ENCODE peak calls at places on chromosomes 13 and 19, in six cellular contexts. Q, U, Y, F, B and W are unnamed samples.

GRCh38 chr19:46499692-46500091 is 4.0 kb upstream of the PNMA8B start:
- DNase-seq in Y (no peak), B (no peak), U (no peak), F (no peak), Q (no peak), W (no peak)

GRCh38 chr19:34365463-34366401 is 736 bp downstream of the GPI start:
- DNase-seq in F (no peak), U (peak; percentile 74), B (peak; percentile 75), Q (peak; percentile 55), Y (peak; percentile 39), W (no peak)

GRCh38 chr19:17658666-17659065 is 29.5 kb downstream of the UNC13A start:
- DNase-seq in B (no peak), F (no peak), Q (no peak), U (no peak), Y (peak; percentile 31), W (no peak)

GRCh38 chr19:28345811-28346210 is 867.1 kb downstream of the UQCRFS1 start:
- DNase-seq in Q (no peak), F (no peak), B (no peak), U (no peak), Y (no peak), W (no peak)

GRCh38 chr13:37295573-37295972 is 190.1 kb upstream of the CSNK1A1L start:
- DNase-seq in B (no peak), F (no peak), Y (no peak), Q (no peak), U (no peak), W (no peak)

GRCh38 chr19:17951151-17952040 is 15.5 kb upstream of the KCNN1 start:
- DNase-seq in U (no peak), Q (no peak), Y (no peak), B (no peak), F (no peak), W (peak; percentile 71)

GRCh38 chr19:56972291-56972914 is 131.9 kb upstream of the PEG3 start:
- DNase-seq in B (no peak), U (no peak), Y (no peak), Q (no peak), F (no peak), W (no peak)

GRCh38 chr19:19113040-19113541 is 25.2 kb downstream of the TMEM161A start:
- DNase-seq in U (no peak), Q (no peak), B (no peak), F (no peak), Y (peak; percentile 70), W (no peak)

GRCh38 chr19:11657307-11657706 is 60.0 kb downstream of the ZNF627 start:
- DNase-seq in F (no peak), B (peak; percentile 45), Q (no peak), U (no peak), Y (peak; percentile 4), W (no peak)

GRCh38 chr19:7287716-7288115 is 6.5 kb downstream of the INSR start:
- DNase-seq in F (no peak), Y (no peak), B (no peak), U (no peak), Q (no peak), W (no peak)

GRCh38 chr13:29676941-29677452 is 81.5 kb upstream of the SLC7A1 start:
- DNase-seq in Q (no peak), Y (no peak), F (no peak), U (no peak), B (peak; percentile 48), W (no peak)

GRCh38 chr13:23087884-23088283 is 92.9 kb upstream of the SGCG start:
- DNase-seq in Y (peak; percentile 33), B (peak; percentile 37), Q (no peak), F (no peak), U (no peak), W (no peak)
- TF ChIP-seq CTCF in Y (peak; percentile 62), B (no peak), Q (peak; percentile 43), F (peak; percentile 43), U (no peak), W (peak; percentile 53)

GRCh38 chr19:1057185-1057857 is 9.6 kb upstream of the ARHGAP45 start:
- DNase-seq in U (no peak), F (no peak), Q (no peak), B (peak; percentile 34), Y (peak; percentile 74), W (no peak)
- TF ChIP-seq CTCF in U (no peak), F (no peak), Q (peak; percentile 26), B (no peak), Y (no peak), W (peak; percentile 13)

GRCh38 chr19:35555301-35556005 is 8.0 kb downstream of the ATP4A start:
- DNase-seq in F (no peak), Y (peak; percentile 44), B (no peak), U (no peak), Q (no peak), W (no peak)
- TF ChIP-seq CTCF in F (peak; percentile 39), Y (no peak), B (no peak), U (no peak), Q (no peak), W (no peak)

DNA sequence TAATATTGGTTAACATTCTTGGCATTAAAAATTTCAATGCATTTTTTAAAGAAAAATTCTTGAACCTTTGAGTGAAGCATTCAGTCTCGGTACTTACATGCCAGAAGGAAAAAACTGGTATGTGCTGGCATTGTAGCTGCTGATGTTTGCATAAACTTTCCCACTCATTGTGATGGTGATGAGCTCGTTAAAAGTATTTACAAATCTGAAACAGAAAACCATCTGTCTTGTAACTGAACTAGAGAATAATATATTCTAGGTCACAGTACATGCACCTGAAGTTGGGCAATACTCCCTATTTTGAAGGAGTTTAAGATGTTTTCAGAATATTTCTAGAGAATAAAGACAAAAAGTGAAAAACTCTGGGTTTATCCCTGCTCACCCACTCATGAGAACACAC is 64.1 kb downstream of the SLC15A1 start:
- DNase-seq in F (no peak), B (no peak), U (no peak), Q (no peak), Y (no peak), W (no peak)
- TF ChIP-seq CTCF in F (no peak), B (no peak), U (no peak), Q (no peak), Y (no peak), W (no peak)

GRCh38 chr13:79477968-79478367 is 3.0 kb upstream of the NDFIP2 start:
- DNase-seq in U (no peak), F (no peak), B (no peak), Y (peak; percentile 2), Q (no peak), W (no peak)
- TF ChIP-seq CTCF in U (no peak), F (no peak), B (no peak), Y (no peak), Q (no peak), W (no peak)

GRCh38 chr13:20128459-20128927 is 32.4 kb downstream of the GJA3 start:
- DNase-seq in U (no peak), Y (no peak), Q (no peak), B (peak; percentile 51), F (no peak), W (no peak)
- TF ChIP-seq CTCF in U (no peak), Y (peak; percentile 27), Q (peak; percentile 36), B (peak; percentile 45), F (peak; percentile 44), W (no peak)

DNA sequence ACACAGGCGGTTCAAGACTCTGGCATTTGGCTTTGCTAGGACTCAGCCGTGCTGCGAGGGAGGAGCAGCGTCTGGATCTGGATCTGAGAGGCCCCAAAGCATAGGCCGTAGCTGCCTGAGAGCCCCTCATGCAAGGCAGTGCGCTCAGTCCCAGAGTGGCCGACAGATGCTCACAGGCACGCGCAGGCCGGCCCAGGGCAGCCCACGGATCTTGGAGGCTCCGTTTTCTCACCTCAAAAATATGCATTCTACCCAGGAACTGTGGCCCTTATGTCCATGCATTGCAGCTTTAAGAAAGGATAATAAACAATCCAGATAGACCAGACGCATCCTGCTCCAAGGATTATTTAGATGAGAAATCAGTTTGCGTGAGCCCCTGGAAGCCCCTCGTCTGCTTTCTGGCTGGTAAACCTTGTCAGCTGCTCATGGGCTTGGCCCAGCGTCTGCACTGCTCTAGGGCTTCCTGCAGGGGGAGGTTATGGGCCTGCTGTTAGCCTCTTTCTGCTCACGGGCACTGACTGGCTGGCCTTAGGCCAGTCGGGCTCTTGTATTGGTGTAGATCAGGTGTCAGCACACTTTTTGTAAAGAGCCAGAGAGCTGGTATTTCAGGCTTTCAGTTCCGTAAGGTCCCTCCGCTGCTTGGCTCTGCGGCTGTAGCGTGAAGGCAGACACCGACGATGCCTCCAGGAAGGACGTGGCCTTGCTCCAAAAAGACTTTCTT is 24.2 kb downstream of the TEX29 start:
- DNase-seq in F (no peak), Y (peak; percentile 24), U (no peak), Q (peak; percentile 89), B (no peak), W (no peak)
- TF ChIP-seq CTCF in F (peak; percentile 15), Y (peak; percentile 41), U (no peak), Q (peak; percentile 48), B (no peak), W (no peak)

GRCh38 chr13:27712421-27712820 is 79.9 kb upstream of the GSX1 start:
- DNase-seq in F (no peak), Y (peak; percentile 38), Q (no peak), B (peak; percentile 58), U (no peak), W (no peak)
- TF ChIP-seq CTCF in F (peak; percentile 5), Y (peak; percentile 34), Q (peak; percentile 44), B (no peak), U (peak; percentile 39), W (no peak)

GRCh38 chr19:16131648-16132047 is 11.8 kb upstream of the HSH2D start:
- DNase-seq in Y (no peak), F (no peak), Q (no peak), U (no peak), B (no peak), W (no peak)
- TF ChIP-seq CTCF in Y (no peak), F (no peak), Q (no peak), U (no peak), B (no peak), W (no peak)

DNA sequence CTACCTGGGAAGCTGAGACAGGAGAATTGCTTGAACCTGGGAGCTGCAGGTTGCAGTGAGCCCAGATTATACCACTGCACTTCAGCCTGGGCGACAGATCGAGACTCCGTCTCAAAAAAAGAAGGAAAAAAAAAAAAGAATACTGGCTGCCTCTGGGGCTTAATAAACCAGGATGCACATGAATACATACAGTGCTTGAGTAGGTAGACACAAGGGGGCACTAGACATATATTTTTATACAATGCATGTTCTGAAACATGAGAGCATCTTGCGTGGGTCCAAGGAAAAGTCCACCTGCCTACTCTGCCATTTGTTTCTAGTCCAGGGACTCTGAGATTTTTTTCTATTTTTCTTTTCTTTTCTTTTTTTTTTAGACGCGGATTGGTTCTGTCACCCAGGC is 31.2 kb downstream of the KEAP1 start:
- DNase-seq in U (no peak), B (no peak), Y (peak; percentile 66), Q (no peak), F (no peak), W (no peak)
- TF ChIP-seq CTCF in U (no peak), B (no peak), Y (peak; percentile 48), Q (peak; percentile 23), F (peak; percentile 59), W (peak; percentile 39)